ENCODE peak calls at places on chromosomes 6 and 20, in six cellular contexts. One of them, this sample, is unnamed.

GRCh38 chr6:13762648-13763441 is 51.2 kb upstream of the RANBP9 start:
- DNase-seq in AG10803: peak; percentile 99
- DNase-seq in choroid plexus epithelial cell: peak; percentile 90
- DNase-seq in tibial nerve: peak; percentile 36
- DNase-seq in fibroblast of lung: peak; percentile 94
- DNase-seq in stomach: no peak
- DNase-seq in this sample: no peak

GRCh38 chr6:159090530-159091306 is 45.9 kb upstream of the TAGAP start:
- DNase-seq in stomach: peak; percentile 59
- DNase-seq in AG10803: no peak
- DNase-seq in tibial nerve: no peak
- DNase-seq in choroid plexus epithelial cell: no peak
- DNase-seq in fibroblast of lung: no peak
- DNase-seq in this sample: no peak

GRCh38 chr6:19210849-19211590 is 626.1 kb upstream of the ID4 start:
- DNase-seq in choroid plexus epithelial cell: no peak
- DNase-seq in fibroblast of lung: no peak
- DNase-seq in tibial nerve: peak; percentile 5
- DNase-seq in stomach: no peak
- DNase-seq in AG10803: no peak
- DNase-seq in this sample: peak; percentile 53

GRCh38 chr6:36914227-36914794 is 28.6 kb downstream of the C6orf89 start:
- DNase-seq in stomach: peak; percentile 62
- DNase-seq in fibroblast of lung: peak; percentile 34
- DNase-seq in tibial nerve: no peak
- DNase-seq in choroid plexus epithelial cell: peak; percentile 63
- DNase-seq in AG10803: no peak
- DNase-seq in this sample: no peak

GRCh38 chr6:43989556-43990248 is 137.6 kb downstream of the MRPL14 start:
- DNase-seq in choroid plexus epithelial cell: no peak
- DNase-seq in AG10803: no peak
- DNase-seq in stomach: no peak
- DNase-seq in tibial nerve: no peak
- DNase-seq in fibroblast of lung: no peak
- DNase-seq in this sample: no peak

GRCh38 chr6:160102956-160103824 is 18.4 kb upstream of the SLC22A1 start:
- DNase-seq in choroid plexus epithelial cell: peak; percentile 51
- DNase-seq in AG10803: peak; percentile 43
- DNase-seq in stomach: no peak
- DNase-seq in fibroblast of lung: peak; percentile 8
- DNase-seq in tibial nerve: peak; percentile 32
- DNase-seq in this sample: peak; percentile 58

GRCh38 chr20:51400051-51400926 is 142.2 kb downstream of the NFATC2 start:
- DNase-seq in choroid plexus epithelial cell: peak; percentile 22
- DNase-seq in fibroblast of lung: no peak
- DNase-seq in stomach: peak; percentile 32
- DNase-seq in tibial nerve: no peak
- DNase-seq in AG10803: no peak
- DNase-seq in this sample: peak; percentile 84

GRCh38 chr6:84688187-84688878 is 76.1 kb downstream of the TBX18 start:
- DNase-seq in AG10803: peak; percentile 78
- DNase-seq in choroid plexus epithelial cell: peak; percentile 31
- DNase-seq in tibial nerve: no peak
- DNase-seq in stomach: no peak
- DNase-seq in fibroblast of lung: peak; percentile 72
- DNase-seq in this sample: no peak

GRCh38 chr20:19022791-19023448 is 189.5 kb upstream of the SLC24A3 start:
- DNase-seq in stomach: no peak
- DNase-seq in AG10803: no peak
- DNase-seq in fibroblast of lung: no peak
- DNase-seq in choroid plexus epithelial cell: no peak
- DNase-seq in tibial nerve: no peak
- DNase-seq in this sample: no peak

GRCh38 chr20:63736893-63737689 is 627 bp downstream of the LIME1 start:
- DNase-seq in tibial nerve: no peak
- DNase-seq in AG10803: no peak
- DNase-seq in choroid plexus epithelial cell: no peak
- DNase-seq in fibroblast of lung: no peak
- DNase-seq in stomach: no peak
- DNase-seq in this sample: peak; percentile 89

GRCh38 chr6:113856011-113856551 is 1.1 kb upstream of the MARCKS start:
- DNase-seq in fibroblast of lung: peak; percentile 66
- DNase-seq in tibial nerve: peak; percentile 30
- DNase-seq in choroid plexus epithelial cell: peak; percentile 76
- DNase-seq in stomach: peak; percentile 29
- DNase-seq in AG10803: peak; percentile 59
- DNase-seq in this sample: peak; percentile 74

GRCh38 chr20:63344151-63344470 is 17.0 kb downstream of the CHRNA4 start:
- DNase-seq in AG10803: no peak
- DNase-seq in tibial nerve: no peak
- DNase-seq in stomach: no peak
- DNase-seq in choroid plexus epithelial cell: no peak
- DNase-seq in fibroblast of lung: no peak
- DNase-seq in this sample: no peak

GRCh38 chr6:42259841-42260395 is 42.3 kb upstream of the MRPS10 start:
- DNase-seq in fibroblast of lung: no peak
- DNase-seq in choroid plexus epithelial cell: no peak
- DNase-seq in tibial nerve: no peak
- DNase-seq in AG10803: peak; percentile 43
- DNase-seq in stomach: no peak
- DNase-seq in this sample: no peak

GRCh38 chr6:74925683-74926082 is 280.2 kb downstream of the COL12A1 start:
- DNase-seq in stomach: no peak
- DNase-seq in tibial nerve: no peak
- DNase-seq in AG10803: no peak
- DNase-seq in choroid plexus epithelial cell: no peak
- DNase-seq in fibroblast of lung: no peak
- DNase-seq in this sample: no peak

GRCh38 chr6:41475737-41476357 is 70.3 kb upstream of the FOXP4 start:
- DNase-seq in tibial nerve: no peak
- DNase-seq in fibroblast of lung: no peak
- DNase-seq in choroid plexus epithelial cell: no peak
- DNase-seq in AG10803: no peak
- DNase-seq in stomach: no peak
- DNase-seq in this sample: no peak

GRCh38 chr20:6590891-6591679 is 176.4 kb upstream of the BMP2 start:
- DNase-seq in tibial nerve: no peak
- DNase-seq in AG10803: peak; percentile 73
- DNase-seq in fibroblast of lung: peak; percentile 91
- DNase-seq in stomach: no peak
- DNase-seq in choroid plexus epithelial cell: peak; percentile 67
- DNase-seq in this sample: no peak

GRCh38 chr6:37242429-37243052 is 15.0 kb upstream of the TBC1D22B start:
- DNase-seq in stomach: no peak
- DNase-seq in fibroblast of lung: peak; percentile 100
- DNase-seq in tibial nerve: peak; percentile 60
- DNase-seq in choroid plexus epithelial cell: peak; percentile 99
- DNase-seq in AG10803: peak; percentile 98
- DNase-seq in this sample: no peak

GRCh38 chr20:13934992-13935894 is 55.2 kb downstream of the SEL1L2 start:
- DNase-seq in tibial nerve: no peak
- DNase-seq in choroid plexus epithelial cell: no peak
- DNase-seq in fibroblast of lung: no peak
- DNase-seq in AG10803: no peak
- DNase-seq in stomach: no peak
- DNase-seq in this sample: no peak

GRCh38 chr6:106027316-106027715 is 58.8 kb upstream of the PRDM1 start:
- DNase-seq in choroid plexus epithelial cell: no peak
- DNase-seq in AG10803: no peak
- DNase-seq in stomach: no peak
- DNase-seq in tibial nerve: no peak
- DNase-seq in fibroblast of lung: no peak
- DNase-seq in this sample: no peak

GRCh38 chr6:36724514-36725385 is 27.1 kb downstream of the RAB44 start:
- DNase-seq in choroid plexus epithelial cell: peak; percentile 78
- DNase-seq in stomach: peak; percentile 89
- DNase-seq in tibial nerve: peak; percentile 76
- DNase-seq in fibroblast of lung: peak; percentile 52
- DNase-seq in AG10803: peak; percentile 59
- DNase-seq in this sample: peak; percentile 79

GRCh38 chr6:109143191-109143590 is 47.9 kb downstream of the CEP57L1 start:
- DNase-seq in tibial nerve: no peak
- DNase-seq in stomach: no peak
- DNase-seq in fibroblast of lung: no peak
- DNase-seq in choroid plexus epithelial cell: peak; percentile 8
- DNase-seq in AG10803: no peak
- DNase-seq in this sample: no peak
- TF ChIP-seq CTCF in tibial nerve: no peak
- TF ChIP-seq CTCF in stomach: no peak
- TF ChIP-seq CTCF in fibroblast of lung: no peak
- TF ChIP-seq CTCF in choroid plexus epithelial cell: no peak
- TF ChIP-seq CTCF in AG10803: no peak
- TF ChIP-seq CTCF in this sample: no peak

GRCh38 chr6:21522773-21523490 is 70.6 kb upstream of the SOX4 start:
- DNase-seq in fibroblast of lung: no peak
- DNase-seq in choroid plexus epithelial cell: no peak
- DNase-seq in stomach: no peak
- DNase-seq in AG10803: no peak
- DNase-seq in tibial nerve: no peak
- DNase-seq in this sample: no peak

GRCh38 chr6:21526974-21527373 is 66.6 kb upstream of the SOX4 start:
- DNase-seq in AG10803: no peak
- DNase-seq in choroid plexus epithelial cell: no peak
- DNase-seq in stomach: no peak
- DNase-seq in tibial nerve: no peak
- DNase-seq in fibroblast of lung: no peak
- DNase-seq in this sample: no peak

GRCh38 chr6:21527731-21528130 is 65.8 kb upstream of the SOX4 start:
- DNase-seq in stomach: no peak
- DNase-seq in tibial nerve: no peak
- DNase-seq in choroid plexus epithelial cell: no peak
- DNase-seq in AG10803: no peak
- DNase-seq in fibroblast of lung: no peak
- DNase-seq in this sample: no peak

GRCh38 chr6:21523652-21524051 is 69.9 kb upstream of the SOX4 start:
- DNase-seq in AG10803: no peak
- DNase-seq in choroid plexus epithelial cell: no peak
- DNase-seq in fibroblast of lung: no peak
- DNase-seq in tibial nerve: no peak
- DNase-seq in stomach: no peak
- DNase-seq in this sample: no peak

DNA sequence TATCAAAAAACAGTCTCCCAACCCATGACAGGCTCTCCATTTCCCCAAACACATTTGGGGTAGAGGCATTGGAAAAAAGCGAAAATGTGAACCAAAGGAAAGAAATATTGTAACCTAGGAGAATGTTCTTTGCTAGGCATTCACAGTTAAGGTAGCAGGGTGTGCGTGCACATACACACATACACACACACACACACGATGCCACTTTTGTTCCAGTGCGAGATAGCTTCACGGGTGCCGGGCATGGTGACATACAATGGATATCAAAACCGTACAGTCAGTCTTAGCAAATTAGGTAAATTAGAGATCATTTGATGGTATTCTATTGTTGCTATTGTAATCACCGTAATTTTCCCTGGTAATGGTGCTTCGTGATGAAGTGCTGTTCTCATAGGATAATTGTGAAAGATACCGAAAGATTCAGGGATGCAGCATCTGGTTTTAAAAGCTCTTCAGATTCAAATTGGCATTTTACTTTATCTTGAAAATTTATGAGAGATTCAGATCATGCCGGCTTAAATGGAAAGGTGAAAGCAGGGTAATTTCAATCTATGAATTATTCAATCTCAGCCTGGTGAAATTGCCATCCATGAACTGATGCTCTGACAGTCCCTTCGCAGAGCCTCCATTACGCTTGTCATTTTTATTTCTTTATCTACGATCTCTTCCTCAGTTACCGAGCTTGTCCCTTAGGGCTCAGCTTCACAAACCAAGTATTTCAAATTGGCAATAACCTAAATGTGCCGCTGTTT is 71.4 kb upstream of the SOX4 start:
- DNase-seq in fibroblast of lung: no peak
- DNase-seq in choroid plexus epithelial cell: no peak
- DNase-seq in tibial nerve: no peak
- DNase-seq in stomach: no peak
- DNase-seq in AG10803: no peak
- DNase-seq in this sample: no peak
- H3K4me3 ChIP-seq in fibroblast of lung: no peak overlapping the region
- H3K4me3 ChIP-seq in choroid plexus epithelial cell: no peak overlapping the region
- H3K4me3 ChIP-seq in tibial nerve: no peak overlapping the region
- H3K4me3 ChIP-seq in stomach: no peak overlapping the region
- H3K4me3 ChIP-seq in AG10803: no peak overlapping the region
- H3K4me3 ChIP-seq in this sample: no peak overlapping the region

DNA sequence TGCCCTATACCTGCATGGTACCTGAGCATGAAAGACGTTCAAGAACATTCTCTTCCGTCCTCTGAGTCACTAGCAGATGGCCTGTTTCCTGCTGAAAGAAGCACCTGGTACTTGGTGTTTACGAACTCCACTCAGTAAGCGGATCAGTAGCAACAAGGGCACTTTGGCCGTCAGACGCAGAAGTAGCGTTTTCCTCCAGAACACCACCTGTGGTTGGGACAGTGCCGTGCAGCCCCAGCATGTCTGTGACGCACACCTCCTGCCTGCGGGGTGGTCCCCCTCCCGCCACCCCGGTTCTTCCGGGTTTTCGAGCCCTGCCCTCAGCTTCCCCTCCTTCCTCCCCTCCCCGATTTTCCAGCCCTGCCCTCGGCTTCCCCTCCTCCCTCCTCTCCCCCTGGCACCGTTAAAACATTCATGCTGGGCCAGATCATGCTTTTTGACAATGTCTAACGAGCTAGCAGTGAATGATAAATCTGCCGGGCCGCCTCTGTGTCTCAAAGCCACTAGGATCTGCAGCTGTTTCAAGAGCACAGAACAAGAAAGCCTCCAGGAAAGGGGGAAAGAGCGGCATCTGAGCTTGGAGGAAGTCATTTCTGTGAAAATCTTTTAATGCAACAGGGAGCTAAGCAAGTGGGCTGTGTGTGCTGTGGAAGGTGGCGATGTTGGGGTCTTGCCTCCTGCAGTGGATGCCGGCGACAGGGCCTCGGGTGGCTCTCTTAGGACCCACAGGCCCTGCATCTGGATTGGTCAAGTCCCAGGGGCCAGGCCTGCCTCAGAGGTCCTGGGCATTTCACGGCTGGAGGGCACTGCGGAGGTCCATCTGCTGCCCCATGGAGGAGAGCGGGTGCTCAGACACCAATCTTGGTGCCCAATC is 207.9 kb downstream of the ERMARD start:
- DNase-seq in stomach: peak; percentile 53
- DNase-seq in tibial nerve: no peak
- DNase-seq in choroid plexus epithelial cell: no peak
- DNase-seq in AG10803: no peak
- DNase-seq in fibroblast of lung: no peak
- DNase-seq in this sample: peak; percentile 91
- TF ChIP-seq CTCF in stomach: no peak
- TF ChIP-seq CTCF in tibial nerve: no peak
- TF ChIP-seq CTCF in choroid plexus epithelial cell: no peak
- TF ChIP-seq CTCF in AG10803: no peak
- TF ChIP-seq CTCF in fibroblast of lung: no peak
- TF ChIP-seq CTCF in this sample: peak; percentile 9

DNA sequence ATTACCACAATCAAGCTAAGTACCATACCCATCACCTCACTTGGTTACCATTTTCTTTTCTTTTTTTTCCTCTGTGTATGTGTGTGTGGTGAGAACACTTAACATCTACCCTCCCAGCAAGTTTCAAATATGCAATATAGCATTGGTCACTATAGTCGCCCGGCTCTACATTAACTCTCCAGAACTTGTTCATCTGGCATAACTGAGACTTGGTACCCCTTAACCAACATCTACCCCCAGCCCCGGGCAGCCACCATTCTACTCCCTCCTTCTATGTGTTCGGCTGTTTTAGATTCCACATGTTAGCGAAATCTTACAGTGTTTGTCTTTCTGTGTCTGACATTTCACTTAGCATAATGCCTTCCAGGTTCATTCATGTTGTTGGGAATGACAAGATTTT is 89.0 kb upstream of the TOP1 start:
- DNase-seq in AG10803: no peak
- DNase-seq in tibial nerve: no peak
- DNase-seq in stomach: no peak
- DNase-seq in fibroblast of lung: no peak
- DNase-seq in choroid plexus epithelial cell: no peak
- DNase-seq in this sample: no peak
- H3K4me3 ChIP-seq in AG10803: no peak overlapping the region
- H3K4me3 ChIP-seq in tibial nerve: no peak overlapping the region
- H3K4me3 ChIP-seq in stomach: no peak overlapping the region
- H3K4me3 ChIP-seq in fibroblast of lung: no peak overlapping the region
- H3K4me3 ChIP-seq in choroid plexus epithelial cell: no peak overlapping the region
- H3K4me3 ChIP-seq in this sample: no peak overlapping the region